ENCODE peak calls at places on chromosomes 2 and 18, in four cellular contexts. Y is left cardiac atrium; V is activated naive CD8-positive, alpha-beta T cell treated with anti-CD3 and anti-CD28 coated beads, Interleukin-2, amount 50 U/mL, for 24 hours; F is GOT3. O is an unnamed sample.

GRCh38 chr2:27854224-27854623 is 36.0 kb downstream of the RBKS start:
- DNase-seq in Y (no peak), V (no peak), F (no peak), O (no peak)

GRCh38 chr18:76847926-76848325 is 25.6 kb downstream of the ZNF236 start:
- DNase-seq in Y (no peak), V (no peak), F (no peak), O (no peak)

GRCh38 chr2:104745856-104746255 is 108.1 kb upstream of the POU3F3 start:
- DNase-seq in Y (no peak), V (no peak), F (no peak), O (no peak)

GRCh38 chr2:229375241-229375640 is 104.2 kb upstream of the PID1 start:
- DNase-seq in Y (no peak), V (no peak), F (no peak), O (no peak)

GRCh38 chr2:85400951-85401805 is 9.0 kb downstream of the CAPG start:
- DNase-seq in Y (no peak), V (no peak), F (no peak), O (no peak)

GRCh38 chr18:8767356-8767755 is 62.0 kb downstream of the MTCL1 start:
- DNase-seq in Y (no peak), V (no peak), F (no peak), O (no peak)

GRCh38 chr18:57951999-57952774 is 91.8 kb upstream of the NEDD4L start:
- DNase-seq in Y (peak), V (no peak), F (no peak), O (no peak)

GRCh38 chr2:9196637-9197036 is 10.0 kb upstream of the ASAP2 start:
- DNase-seq in Y (no peak), V (no peak), F (no peak), O (no peak)

GRCh38 chr2:44392338-44392943 is 30.7 kb downstream of the CAMKMT start:
- DNase-seq in Y (peak), V (peak), F (no peak), O (peak)

GRCh38 chr18:59005266-59005665 is 134.4 kb upstream of the SEC11C start:
- DNase-seq in Y (peak), V (no peak), F (no peak), O (no peak)

GRCh38 chr2:74186038-74186437 is 7.4 kb upstream of the MOB1A start:
- DNase-seq in Y (no peak), V (peak), F (no peak), O (no peak)

GRCh38 chr2:209913786-209914185 is 88.7 kb upstream of the RPE start:
- DNase-seq in Y (no peak), V (no peak), F (no peak), O (no peak)

O was measured in activated CD4-positive, CD25-positive, alpha-beta regulatory T cell.